ENCODE peak calls at places on chromosomes 1 and 21, in five cellular contexts. A is A549, R is transverse colon, N is uterus, H is breast epithelium. Q is an unnamed sample.

GRCh38 chr1:204711947-204712701 is 26.6 kb upstream of the LRRN2 start:
- DNase-seq in H (no peak), N (no peak), R (peak), A (no peak), Q (peak)

GRCh38 chr1:32903991-32904776 is 3.0 kb upstream of the TMEM54 start:
- DNase-seq in N (no peak), A (no peak), R (peak), H (no peak), Q (no peak)

GRCh38 chr1:222547944-222548671 is at the start of gene HHIPL2:
- DNase-seq in R (no peak), H (no peak), A (no peak), N (no peak), Q (no peak)

GRCh38 chr1:205598841-205599666 is 32.8 kb downstream of the ELK4 start:
- DNase-seq in A (no peak), N (peak), H (no peak), R (peak), Q (no peak)

GRCh38 chr1:77085109-77085508 is 134.1 kb downstream of the PIGK start:
- DNase-seq in N (no peak), R (no peak), H (no peak), A (no peak), Q (no peak)

GRCh38 chr21:42798106-42798505 is 81.2 kb downstream of the WDR4 start:
- DNase-seq in N (no peak), A (no peak), R (no peak), H (no peak), Q (no peak)

GRCh38 chr1:61337981-61338848 is 255.9 kb downstream of the NFIA start:
- DNase-seq in A (peak), H (peak), R (peak), N (peak), Q (no peak)

GRCh38 chr21:35297665-35298064 is 248.6 kb upstream of the RUNX1 start:
- DNase-seq in H (no peak), N (no peak), R (no peak), A (no peak), Q (no peak)

GRCh38 chr1:97797403-97798183 is 123.2 kb downstream of the DPYD start:
- DNase-seq in N (peak), H (no peak), A (no peak), R (no peak), Q (no peak)

GRCh38 chr1:24289937-24290595 is 29.1 kb upstream of the GRHL3 start:
- DNase-seq in H (peak), A (peak), N (peak), R (peak), Q (no peak)

GRCh38 chr1:165763442-165763841 is 5.2 kb downstream of the TMCO1 start:
- DNase-seq in R (no peak), N (no peak), H (no peak), A (no peak), Q (no peak)

GRCh38 chr1:940121-941026 is 16.7 kb downstream of the SAMD11 start:
- DNase-seq in R (peak), H (no peak), A (no peak), N (peak), Q (peak)

GRCh38 chr1:107514841-107515240 is 374.0 kb downstream of the NTNG1 start:
- DNase-seq in H (no peak), N (no peak), R (no peak), A (no peak), Q (no peak)

GRCh38 chr1:53669511-53670191 is 69.3 kb downstream of the GLIS1 start:
- DNase-seq in A (no peak), N (no peak), R (no peak), H (no peak), Q (no peak)

GRCh38 chr1:190578531-190578930 is 100.9 kb upstream of the BRINP3 start:
- DNase-seq in N (no peak), H (no peak), R (no peak), A (no peak), Q (no peak)

GRCh38 chr1:42420911-42421585 is 34.8 kb downstream of the ZMYND12 start:
- DNase-seq in A (no peak), N (peak), H (no peak), R (peak), Q (no peak)

GRCh38 chr21:46268371-46268770 is 17.0 kb downstream of the MCM3AP start:
- DNase-seq in N (no peak), H (no peak), R (no peak), A (no peak), Q (no peak)

GRCh38 chr1:196387766-196388165 is 220.5 kb downstream of the KCNT2 start:
- DNase-seq in R (no peak), A (no peak), N (no peak), H (no peak), Q (no peak)

DNA sequence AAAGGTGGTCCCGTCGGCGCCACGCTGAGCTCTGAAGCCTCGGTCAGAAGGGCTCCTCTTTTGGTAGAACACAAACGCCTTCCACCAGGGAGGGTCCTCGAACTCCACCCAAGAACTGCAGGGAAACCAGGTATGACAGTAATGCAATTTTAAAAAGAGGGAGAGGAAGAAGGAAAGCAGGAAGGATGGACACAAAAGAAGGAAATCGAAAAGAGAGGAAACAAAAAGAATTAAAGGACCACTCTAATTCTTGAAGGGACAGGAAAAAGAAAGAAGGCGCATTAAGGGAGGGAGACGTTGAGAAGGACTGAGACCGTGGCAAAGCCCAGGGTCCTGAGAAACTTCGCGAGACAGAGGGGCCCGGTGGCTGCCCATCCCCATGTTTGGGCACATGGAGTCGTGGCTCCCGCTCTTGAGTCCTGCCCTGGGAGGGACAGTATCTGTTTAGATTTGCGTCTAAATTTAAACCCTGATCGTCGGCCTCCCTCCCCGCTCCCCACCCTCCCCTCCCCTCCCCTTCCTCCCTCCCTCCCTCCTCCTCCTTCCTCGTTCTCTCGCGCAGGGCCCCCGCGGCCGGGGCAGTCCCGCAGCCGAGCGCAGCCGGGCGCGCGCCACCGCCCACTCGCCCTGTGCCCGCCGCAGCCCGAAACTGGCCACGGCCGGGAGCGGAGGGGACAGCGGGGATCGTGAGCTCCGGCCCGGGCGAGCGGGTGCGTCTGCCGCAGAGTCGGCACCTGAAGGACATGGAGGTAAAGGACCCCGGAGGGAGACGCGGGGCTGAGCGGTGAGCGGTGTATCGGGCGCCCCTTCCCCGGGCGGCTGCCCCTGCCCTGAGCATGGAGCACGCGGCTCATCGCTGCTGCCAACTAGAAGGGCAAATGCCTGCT is at the start of gene RCSD1:
- DNase-seq in R (peak), A (no peak), N (peak), H (no peak), Q (peak)
- TF ChIP-seq POLR2A in R (no peak), A (no peak), N (no peak), H (no peak), Q (peak)

GRCh38 chr1:179095924-179096323 is 14.1 kb downstream of the TOR3A start:
- DNase-seq in A (no peak), R (no peak), H (no peak), N (no peak), Q (no peak)
- TF ChIP-seq POLR2A in A (no peak), R (no peak), H (no peak), N (no peak), Q (no peak)

GRCh38 chr1:19251305-19252196 is at the start of the genes EMC1 and MRTO4:
- DNase-seq in N (peak), H (peak), R (peak), A (peak), Q (peak)
- TF ChIP-seq POLR2A in N (peak), H (no peak), R (peak), A (peak), Q (peak)

GRCh38 chr1:40710581-40711315 is 19.2 kb downstream of the NFYC start:
- DNase-seq in N (no peak), R (no peak), A (no peak), H (no peak), Q (no peak)

GRCh38 chr1:40708750-40709099 is 17.2 kb downstream of the NFYC start:
- DNase-seq in H (no peak), N (no peak), R (no peak), A (peak), Q (no peak)

GRCh38 chr1:40709802-40710278 is 18.3 kb downstream of the NFYC start:
- DNase-seq in A (no peak), H (no peak), R (no peak), N (no peak), Q (no peak)

GRCh38 chr1:40711465-40712404 is 20.2 kb downstream of the NFYC start:
- DNase-seq in H (no peak), A (no peak), R (peak), N (no peak), Q (peak)

GRCh38 chr1:40709100-40709801 is 17.7 kb downstream of the NFYC start:
- DNase-seq in N (peak), A (peak), H (peak), R (peak), Q (peak)
- TF ChIP-seq POLR2A in N (peak), A (no peak), H (no peak), R (peak), Q (peak)

Q was measured in erythroblast.